ENCODE peak calls at places on chromosomes 16 and 17, in seven cellular contexts. One of them, this sample, is unnamed.

GRCh38 chr16:15639061-15639568 is 3.8 kb downstream of the MARF1 start:
- DNase-seq in naive thymus-derived CD8-positive, alpha-beta T cell: no peak
- DNase-seq in H7: no peak
- DNase-seq in renal cortical epithelial cell: no peak
- DNase-seq in GM03348: no peak
- DNase-seq in breast epithelium: no peak
- DNase-seq in T-helper 1 cell: peak; percentile 69
- DNase-seq in this sample: no peak

GRCh38 chr17:80942360-80943345 is 49.0 kb upstream of the CHMP6 start:
- DNase-seq in GM03348: peak; percentile 95
- DNase-seq in T-helper 1 cell: no peak
- DNase-seq in renal cortical epithelial cell: peak; percentile 1
- DNase-seq in H7: no peak
- DNase-seq in naive thymus-derived CD8-positive, alpha-beta T cell: no peak
- DNase-seq in breast epithelium: peak; percentile 91
- DNase-seq in this sample: peak; percentile 93

GRCh38 chr17:56548661-56549060 is 44.8 kb upstream of the NOG start:
- DNase-seq in H7: no peak
- DNase-seq in renal cortical epithelial cell: no peak
- DNase-seq in GM03348: no peak
- DNase-seq in T-helper 1 cell: no peak
- DNase-seq in breast epithelium: no peak
- DNase-seq in naive thymus-derived CD8-positive, alpha-beta T cell: no peak
- DNase-seq in this sample: no peak

GRCh38 chr17:5203178-5203907 is 11.7 kb upstream of the ZNF594 start:
- DNase-seq in renal cortical epithelial cell: no peak
- DNase-seq in GM03348: peak; percentile 41
- DNase-seq in H7: no peak
- DNase-seq in naive thymus-derived CD8-positive, alpha-beta T cell: no peak
- DNase-seq in T-helper 1 cell: no peak
- DNase-seq in breast epithelium: no peak
- DNase-seq in this sample: no peak

GRCh38 chr17:77959216-77959925 is 868 bp downstream of the TNRC6C start:
- DNase-seq in breast epithelium: no peak
- DNase-seq in GM03348: peak; percentile 54
- DNase-seq in T-helper 1 cell: peak; percentile 28
- DNase-seq in H7: peak; percentile 81
- DNase-seq in naive thymus-derived CD8-positive, alpha-beta T cell: peak; percentile 43
- DNase-seq in renal cortical epithelial cell: no peak
- DNase-seq in this sample: no peak

GRCh38 chr17:57275365-57275764 is 19.0 kb downstream of the MSI2 start:
- DNase-seq in H7: no peak
- DNase-seq in GM03348: no peak
- DNase-seq in breast epithelium: no peak
- DNase-seq in naive thymus-derived CD8-positive, alpha-beta T cell: no peak
- DNase-seq in T-helper 1 cell: no peak
- DNase-seq in renal cortical epithelial cell: no peak
- DNase-seq in this sample: no peak

GRCh38 chr16:56866955-56867830 is 2.2 kb downstream of the SLC12A3 start:
- DNase-seq in renal cortical epithelial cell: peak; percentile 72
- DNase-seq in naive thymus-derived CD8-positive, alpha-beta T cell: peak; percentile 43
- DNase-seq in T-helper 1 cell: peak; percentile 58
- DNase-seq in GM03348: peak; percentile 83
- DNase-seq in H7: peak; percentile 85
- DNase-seq in breast epithelium: no peak
- DNase-seq in this sample: no peak

GRCh38 chr17:75587718-75588545 is at the start of gene MYO15B:
- DNase-seq in naive thymus-derived CD8-positive, alpha-beta T cell: peak; percentile 75
- DNase-seq in H7: peak; percentile 95
- DNase-seq in breast epithelium: no peak
- DNase-seq in renal cortical epithelial cell: no peak
- DNase-seq in GM03348: no peak
- DNase-seq in T-helper 1 cell: peak; percentile 61
- DNase-seq in this sample: peak; percentile 87

GRCh38 chr17:33113281-33114010 is 121.8 kb downstream of the SPACA3 start:
- DNase-seq in T-helper 1 cell: no peak
- DNase-seq in naive thymus-derived CD8-positive, alpha-beta T cell: no peak
- DNase-seq in GM03348: peak; percentile 23
- DNase-seq in H7: peak; percentile 42
- DNase-seq in renal cortical epithelial cell: no peak
- DNase-seq in breast epithelium: no peak
- DNase-seq in this sample: no peak

GRCh38 chr17:7717756-7718350 is 309 bp downstream of the DNAH2 start:
- DNase-seq in GM03348: no peak
- DNase-seq in naive thymus-derived CD8-positive, alpha-beta T cell: no peak
- DNase-seq in breast epithelium: no peak
- DNase-seq in T-helper 1 cell: peak; percentile 57
- DNase-seq in H7: no peak
- DNase-seq in renal cortical epithelial cell: no peak
- DNase-seq in this sample: no peak

GRCh38 chr16:87101903-87102302 is 215.3 kb downstream of the C16orf95 start:
- DNase-seq in T-helper 1 cell: no peak
- DNase-seq in naive thymus-derived CD8-positive, alpha-beta T cell: no peak
- DNase-seq in GM03348: peak; percentile 40
- DNase-seq in breast epithelium: no peak
- DNase-seq in renal cortical epithelial cell: no peak
- DNase-seq in H7: no peak
- DNase-seq in this sample: no peak

GRCh38 chr17:43338886-43339516 is 59.8 kb upstream of the ARL4D start:
- DNase-seq in naive thymus-derived CD8-positive, alpha-beta T cell: peak; percentile 63
- DNase-seq in T-helper 1 cell: peak; percentile 52
- DNase-seq in breast epithelium: peak; percentile 82
- DNase-seq in GM03348: no peak
- DNase-seq in H7: no peak
- DNase-seq in renal cortical epithelial cell: peak; percentile 59
- DNase-seq in this sample: peak; percentile 85

GRCh38 chr16:8589293-8590160 is 784 bp downstream of the TMEM114 start:
- DNase-seq in naive thymus-derived CD8-positive, alpha-beta T cell: no peak
- DNase-seq in breast epithelium: no peak
- DNase-seq in renal cortical epithelial cell: no peak
- DNase-seq in H7: peak; percentile 87
- DNase-seq in GM03348: peak; percentile 15
- DNase-seq in T-helper 1 cell: no peak
- DNase-seq in this sample: no peak

GRCh38 chr16:68700120-68700519 is 37.0 kb upstream of the CDH1 start:
- DNase-seq in GM03348: peak; percentile 59
- DNase-seq in breast epithelium: no peak
- DNase-seq in H7: no peak
- DNase-seq in renal cortical epithelial cell: peak; percentile 53
- DNase-seq in T-helper 1 cell: no peak
- DNase-seq in naive thymus-derived CD8-positive, alpha-beta T cell: no peak
- DNase-seq in this sample: no peak

GRCh38 chr17:44351961-44352921 is 7.1 kb downstream of the GRN start:
- DNase-seq in naive thymus-derived CD8-positive, alpha-beta T cell: no peak
- DNase-seq in breast epithelium: no peak
- DNase-seq in renal cortical epithelial cell: no peak
- DNase-seq in H7: peak; percentile 57
- DNase-seq in T-helper 1 cell: no peak
- DNase-seq in GM03348: no peak
- DNase-seq in this sample: no peak

GRCh38 chr16:67423634-67424575 is 7.0 kb upstream of the HSD11B2 start:
- DNase-seq in GM03348: no peak
- DNase-seq in renal cortical epithelial cell: no peak
- DNase-seq in H7: peak; percentile 83
- DNase-seq in breast epithelium: no peak
- DNase-seq in naive thymus-derived CD8-positive, alpha-beta T cell: no peak
- DNase-seq in T-helper 1 cell: no peak
- DNase-seq in this sample: no peak

GRCh38 chr16:80746231-80746630 is 58.2 kb downstream of the CDYL2 start:
- DNase-seq in T-helper 1 cell: no peak
- DNase-seq in breast epithelium: no peak
- DNase-seq in renal cortical epithelial cell: no peak
- DNase-seq in naive thymus-derived CD8-positive, alpha-beta T cell: no peak
- DNase-seq in H7: no peak
- DNase-seq in GM03348: no peak
- DNase-seq in this sample: no peak

GRCh38 chr16:85544668-85545067 is 68.5 kb upstream of the GSE1 start:
- DNase-seq in H7: no peak
- DNase-seq in GM03348: no peak
- DNase-seq in breast epithelium: no peak
- DNase-seq in naive thymus-derived CD8-positive, alpha-beta T cell: no peak
- DNase-seq in T-helper 1 cell: no peak
- DNase-seq in renal cortical epithelial cell: no peak
- DNase-seq in this sample: no peak